ENCODE peak calls at places on chromosome 9, in five cellular contexts. N is AG04450, U is prostate gland, X is heart right ventricle, C is adrenal gland. A is an unnamed sample.

GRCh38 chr9:134488251-134488900 is 153.2 kb upstream of the COL5A1 start:
- DNase-seq in N (no peak), U (no peak), X (peak), C (no peak), A (no peak)

GRCh38 chr9:93450817-93451761 is at the start of gene FAM120A:
- DNase-seq in N (no peak), U (peak), X (peak), C (peak), A (no peak)

GRCh38 chr9:4923580-4924544 is 61.2 kb upstream of the JAK2 start:
- DNase-seq in N (no peak), U (no peak), X (no peak), C (no peak), A (no peak)

GRCh38 chr9:111502506-111502905 is 18.3 kb upstream of the ECPAS start:
- DNase-seq in N (no peak), U (no peak), X (peak), C (peak), A (no peak)

GRCh38 chr9:92324889-92325268 is 271 bp downstream of the NOL8 start:
- DNase-seq in N (no peak), U (no peak), X (no peak), C (no peak), A (no peak)

GRCh38 chr9:74770508-74771261 is 117.0 kb downstream of the TRPM6 start:
- DNase-seq in N (no peak), U (no peak), X (peak), C (no peak), A (peak)

GRCh38 chr9:115944166-115944948 is 209.2 kb upstream of the PAPPA start:
- DNase-seq in N (peak), U (peak), X (peak), C (no peak), A (peak)

GRCh38 chr9:135252980-135253304 is 165.5 kb downstream of the OLFM1 start:
- DNase-seq in N (no peak), U (no peak), X (no peak), C (no peak), A (no peak)

GRCh38 chr9:91032056-91032455 is 230.4 kb downstream of the SYK start:
- DNase-seq in N (no peak), U (no peak), X (no peak), C (no peak), A (no peak)

GRCh38 chr9:21160178-21160577 is 6.3 kb downstream of the IFNA21 start:
- DNase-seq in N (no peak), U (no peak), X (no peak), C (no peak), A (no peak)

GRCh38 chr9:74795803-74796202 is 91.9 kb downstream of the TRPM6 start:
- DNase-seq in N (no peak), U (no peak), X (no peak), C (no peak), A (no peak)

GRCh38 chr9:98488578-98489312 is 220.0 kb downstream of the GABBR2 start:
- DNase-seq in N (peak), U (no peak), X (no peak), C (no peak), A (no peak)

GRCh38 chr9:17627641-17628040 is 48.8 kb downstream of the SH3GL2 start:
- DNase-seq in N (peak), U (no peak), X (no peak), C (no peak), A (no peak)

GRCh38 chr9:115606851-115607250 is 488.9 kb upstream of the TNC start:
- DNase-seq in N (no peak), U (no peak), X (no peak), C (no peak), A (no peak)

GRCh38 chr9:114138537-114138936 is 16.8 kb upstream of the COL27A1 start:
- DNase-seq in N (no peak), U (no peak), X (peak), C (no peak), A (no peak)
- H3K27ac ChIP-seq in N (no peak), U (no peak), X (no peak), C (no peak), A (no peak)

GRCh38 chr9:33104111-33104415 is 27.6 kb upstream of the SMU1 start:
- DNase-seq in N (no peak), U (no peak), X (no peak), C (no peak), A (no peak)

GRCh38 chr9:33103381-33104110 is 27.1 kb upstream of the SMU1 start:
- DNase-seq in N (no peak), U (no peak), X (no peak), C (no peak), A (no peak)

GRCh38 chr9:33102551-33103210 is 26.2 kb upstream of the SMU1 start:
- DNase-seq in N (no peak), U (no peak), X (no peak), C (no peak), A (no peak)

GRCh38 chr9:33099754-33100153 is 23.3 kb upstream of the SMU1 start:
- DNase-seq in N (no peak), U (no peak), X (no peak), C (no peak), A (no peak)

GRCh38 chr9:33101104-33101951 is 24.9 kb upstream of the SMU1 start:
- DNase-seq in N (no peak), U (no peak), X (no peak), C (peak), A (no peak)
- H3K27ac ChIP-seq in N (peak), U (no peak), X (no peak), C (peak), A (no peak)

GRCh38 chr9:130204981-130205380 is 32.8 kb downstream of the NCS1 start:
- DNase-seq in N (no peak), U (no peak), X (no peak), C (no peak), A (no peak)

GRCh38 chr9:130204341-130204740 is 32.1 kb downstream of the NCS1 start:
- DNase-seq in N (no peak), U (no peak), X (no peak), C (no peak), A (no peak)

GRCh38 chr9:130206579-130206978 is 34.4 kb downstream of the NCS1 start:
- DNase-seq in N (no peak), U (no peak), X (no peak), C (no peak), A (no peak)

GRCh38 chr9:130207241-130207992 is 35.2 kb downstream of the NCS1 start:
- DNase-seq in N (no peak), U (no peak), X (no peak), C (no peak), A (no peak)

GRCh38 chr9:130205912-130206311 is 33.7 kb downstream of the NCS1 start:
- DNase-seq in N (no peak), U (no peak), X (no peak), C (no peak), A (no peak)
- H3K27ac ChIP-seq in N (no peak), U (no peak), X (no peak), C (no peak), A (no peak)

GRCh38 chr9:114172981-114173833 is 17.9 kb downstream of the COL27A1 start:
- DNase-seq in N (no peak), U (peak), X (peak), C (no peak), A (no peak)
- H3K27ac ChIP-seq in N (no peak), U (peak), X (no peak), C (no peak), A (no peak)

DNA sequence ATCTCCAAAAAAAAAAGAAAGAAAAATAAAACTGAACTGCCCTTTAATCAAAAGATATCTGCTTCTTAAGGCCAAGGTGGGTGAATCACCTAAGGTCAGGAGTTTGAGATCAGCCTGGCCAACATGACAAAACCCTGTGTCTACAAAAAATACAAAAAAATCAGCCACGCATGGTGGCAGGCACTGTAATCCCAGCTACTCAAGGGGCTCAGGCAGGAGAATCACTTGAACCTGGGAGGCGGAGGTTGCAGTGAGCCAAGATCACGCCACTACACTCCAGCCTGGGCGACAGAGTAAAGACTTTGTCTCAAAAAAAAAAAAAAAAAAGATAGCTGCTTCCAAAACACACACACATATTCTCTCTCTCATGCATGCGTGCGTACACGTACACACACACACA is 17.8 kb downstream of the SCAI start:
- DNase-seq in N (no peak), U (no peak), X (no peak), C (no peak), A (no peak)
- H3K27ac ChIP-seq in N (peak), U (no peak), X (no peak), C (peak), A (no peak)

DNA sequence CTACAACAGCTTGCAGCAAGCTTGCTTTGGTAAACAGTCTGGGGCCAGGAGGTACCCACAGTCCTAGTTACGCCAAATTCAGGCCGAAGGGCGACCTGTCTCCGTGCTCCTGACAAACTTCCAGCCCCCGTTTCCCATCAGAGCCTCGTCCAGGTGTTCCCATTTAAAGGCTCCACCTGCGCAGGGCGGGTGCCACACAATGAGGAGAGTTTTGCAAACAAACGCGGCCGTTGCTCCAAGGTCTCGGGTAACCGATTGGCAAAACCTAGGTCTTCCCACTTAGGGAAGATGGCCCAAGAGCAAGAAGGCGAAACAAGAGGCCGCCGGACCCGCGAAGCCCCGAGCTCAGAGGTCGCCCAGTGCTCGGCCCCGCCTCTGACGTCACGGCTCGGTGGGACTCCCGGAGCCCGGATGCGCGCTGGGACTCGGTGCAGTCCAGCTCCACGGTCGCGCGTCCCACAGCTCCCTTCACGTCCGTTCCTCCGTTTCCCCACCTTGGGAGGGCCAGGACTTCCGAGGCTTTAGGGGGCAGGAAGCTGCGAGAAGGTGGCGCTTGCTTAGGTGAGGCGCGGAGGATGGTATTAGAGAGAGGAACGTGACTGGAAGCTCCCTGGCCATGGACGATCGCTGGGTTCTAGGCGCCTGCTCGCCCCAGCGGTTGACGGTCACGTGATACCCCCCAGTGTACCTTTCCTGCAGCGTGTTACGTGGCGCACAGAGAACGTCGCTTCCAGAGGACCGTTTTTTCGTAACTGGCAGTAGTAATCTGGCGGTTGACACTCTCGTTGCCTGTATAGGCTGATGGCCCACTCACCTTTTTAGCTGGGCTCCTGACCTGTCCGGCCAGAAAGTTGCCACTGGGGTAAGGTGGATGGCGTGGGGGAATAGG is 41.8 kb upstream of the KDM4C start:
- DNase-seq in N (no peak), U (peak), X (peak), C (peak), A (no peak)
- H3K27ac ChIP-seq in N (no peak), U (peak), X (no peak), C (no peak), A (no peak)

DNA sequence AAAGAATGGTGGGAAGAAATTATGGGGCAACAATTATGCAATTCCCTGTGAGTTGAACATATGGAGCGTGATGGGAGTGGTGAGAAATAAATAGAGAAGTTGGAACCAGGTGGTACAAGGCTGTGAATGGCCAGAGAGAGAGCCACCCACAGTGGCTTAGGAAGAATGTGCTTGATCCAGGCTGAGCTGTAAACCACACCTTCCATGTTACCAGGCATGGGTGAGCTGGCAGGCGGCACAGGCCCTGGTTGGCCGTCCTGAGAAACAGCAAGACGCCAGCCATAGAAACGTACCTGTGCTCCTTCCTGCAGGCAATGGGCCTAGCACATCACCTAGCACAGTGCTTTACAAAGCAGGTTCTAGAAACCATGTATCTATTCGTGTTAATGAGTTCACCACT is 74.3 kb downstream of the EPB41L4B start:
- DNase-seq in N (no peak), U (no peak), X (no peak), C (no peak), A (no peak)
- H3K27ac ChIP-seq in N (no peak), U (no peak), X (no peak), C (no peak), A (no peak)

GRCh38 chr9:128972956-128973355 is 25.5 kb downstream of the NUP188 start:
- DNase-seq in N (peak), U (no peak), X (no peak), C (no peak), A (no peak)
- H3K27ac ChIP-seq in N (no peak), U (no peak), X (no peak), C (no peak), A (no peak)

GRCh38 chr9:124792257-124792975 is 15.5 kb downstream of the OLFML2A start:
- DNase-seq in N (no peak), U (no peak), X (no peak), C (no peak), A (no peak)

GRCh38 chr9:124791106-124791505 is 14.2 kb downstream of the OLFML2A start:
- DNase-seq in N (no peak), U (no peak), X (no peak), C (no peak), A (no peak)

GRCh38 chr9:124788542-124789217 is 11.7 kb downstream of the OLFML2A start:
- DNase-seq in N (no peak), U (no peak), X (no peak), C (no peak), A (no peak)

GRCh38 chr9:124792976-124793594 is 16.2 kb downstream of the OLFML2A start:
- DNase-seq in N (no peak), U (no peak), X (no peak), C (no peak), A (no peak)

GRCh38 chr9:124790301-124790700 is 13.4 kb downstream of the OLFML2A start:
- DNase-seq in N (no peak), U (no peak), X (no peak), C (no peak), A (no peak)
- H3K27ac ChIP-seq in N (no peak), U (no peak), X (no peak), C (no peak), A (no peak)

GRCh38 chr9:87516222-87516930 is 18.7 kb downstream of the DAPK1 start:
- DNase-seq in N (no peak), U (no peak), X (peak), C (peak), A (no peak)
- H3K27ac ChIP-seq in N (no peak), U (no peak), X (no peak), C (no peak), A (no peak)